ENCODE peak calls at places on chromosomes 6 and 20, in eight cellular contexts. G is activated T-cell treated with anti-CD3 and anti-CD28 coated beads for 1 hour; K is activated CD4-positive, alpha-beta T cell treated with anti-CD3 and anti-CD28 coated beads, Interleukin-2, amount 10 ng/mL, durations not matched to agents 24 days and 14 days; Q is A549; S is GM20000; Z is brain microvascular endothelial cell; E is ELR; H is Peyer's patch. N is an unnamed sample.

GRCh38 chr20:16191496-16191895 is 381.8 kb downstream of the KIF16B start:
- DNase-seq in G (no peak), K (no peak), Q (no peak), S (no peak), Z (no peak), E (no peak), H (no peak), N (no peak)

GRCh38 chr20:58192567-58192966 is 35.9 kb downstream of the ANKRD60 start:
- DNase-seq in G (peak), K (peak), Q (no peak), S (peak), Z (no peak), E (peak), H (no peak), N (no peak)

GRCh38 chr6:3594196-3594595 is 137.3 kb upstream of the SLC22A23 start:
- DNase-seq in G (no peak), K (no peak), Q (no peak), S (no peak), Z (no peak), E (no peak), H (no peak), N (no peak)

GRCh38 chr20:61799394-61799923 is 266.2 kb downstream of the TAF4 start:
- DNase-seq in G (no peak), K (no peak), Q (no peak), S (no peak), Z (no peak), E (no peak), H (no peak), N (no peak)

GRCh38 chr6:106145741-106146227 is 59.6 kb downstream of the PRDM1 start:
- DNase-seq in G (no peak), K (no peak), Q (no peak), S (peak), Z (peak), E (peak), H (no peak), N (no peak)

GRCh38 chr6:63783096-63783495 is 147.5 kb downstream of the PHF3 start:
- DNase-seq in G (no peak), K (no peak), Q (no peak), S (no peak), Z (no peak), E (no peak), H (peak), N (peak)

GRCh38 chr6:32967151-32968091 is 973 bp upstream of the BRD2 start:
- DNase-seq in G (no peak), K (peak), Q (peak), S (no peak), Z (no peak), E (peak), H (peak), N (peak)

GRCh38 chr6:10962673-10963072 is 75.8 kb downstream of the SYCP2L start:
- DNase-seq in G (no peak), K (no peak), Q (no peak), S (no peak), Z (peak), E (peak), H (no peak), N (no peak)

GRCh38 chr6:30541515-30542403 is 14.5 kb downstream of the GNL1 start:
- DNase-seq in G (peak), K (peak), Q (peak), S (peak), Z (peak), E (peak), H (peak), N (peak)

N was measured in NCI-H748 treated with DMSO at 0.1 percent for 48 hours.